ENCODE peak calls at places on chromosomes 4 and X, in four cellular contexts. L is PC-9; X is CD4-positive, alpha-beta memory T cell; Y is trophoblast cell. V is an unnamed sample. For H3K4me1, the result is how much of the 10 kb centered on the place peaks cover.

GRCh38 chrX:131405497-131405896 is 116.4 kb upstream of the IGSF1 start:
- DNase-seq in Y (no peak), L (no peak), X (no peak), V (no peak)

GRCh38 chr4:176788971-176789370 is 3.8 kb downstream of the VEGFC start:
- DNase-seq in L (no peak), X (no peak), Y (no peak), V (no peak)

GRCh38 chrX:81120936-81121351 is 80.8 kb downstream of the HMGN5 start:
- DNase-seq in X (peak), L (peak), Y (no peak), V (peak)

GRCh38 chrX:123753656-123754350 is 21.0 kb upstream of the THOC2 start:
- DNase-seq in Y (no peak), L (no peak), X (no peak), V (peak)

GRCh38 chrX:40109288-40110008 is 11.7 kb upstream of the BCOR start:
- DNase-seq in Y (no peak), X (no peak), L (no peak), V (peak)

GRCh38 chr4:8591626-8592365 is 769 bp upstream of the CPZ start:
- DNase-seq in L (no peak), Y (no peak), X (no peak), V (no peak)

GRCh38 chr4:8892556-8893226 is 21.1 kb upstream of the HMX1 start:
- DNase-seq in Y (no peak), X (no peak), L (no peak), V (no peak)

GRCh38 chrX:3393581-3394111 is 47.2 kb upstream of the MXRA5 start:
- DNase-seq in L (no peak), X (no peak), Y (no peak), V (no peak)

GRCh38 chrX:39497717-39498265 is 600.0 kb downstream of the BCOR start:
- DNase-seq in X (no peak), L (no peak), Y (peak), V (no peak)

DNA sequence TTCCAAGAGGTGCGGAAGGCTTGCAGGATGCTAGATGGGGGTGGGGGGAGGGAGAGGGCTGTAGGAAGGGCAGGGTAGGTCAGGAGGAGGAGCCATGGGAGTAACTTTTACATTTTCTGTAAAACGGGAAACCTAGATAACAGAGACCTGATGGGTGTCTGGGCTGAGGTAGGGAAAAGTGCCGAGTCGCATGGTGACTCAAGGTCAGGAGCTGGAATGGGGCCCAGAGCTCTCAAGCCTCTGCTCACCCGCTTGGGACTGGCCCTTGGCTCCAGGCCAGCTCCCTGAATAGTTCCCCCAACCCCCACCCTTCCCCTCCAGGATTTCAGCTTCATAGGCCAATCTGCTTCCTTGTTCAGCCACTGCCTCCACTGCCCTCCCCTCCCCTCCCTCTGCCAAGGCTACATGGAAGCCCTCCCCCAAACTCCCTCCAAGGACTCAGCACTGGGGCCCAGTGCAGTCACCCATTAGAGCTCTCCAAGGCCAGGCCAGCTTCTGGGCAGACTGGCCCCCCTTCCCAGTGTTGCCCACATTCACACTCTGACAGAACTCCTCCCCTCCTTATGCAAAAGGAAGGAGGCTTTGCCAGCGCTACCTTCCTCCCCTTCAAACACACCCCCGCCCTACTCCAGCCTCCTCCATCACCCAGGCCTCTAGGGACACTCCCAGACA is 43.6 kb downstream of the TSC22D3 start:
- DNase-seq in L (peak), X (no peak), Y (no peak), V (no peak)
- H3K4me1 ChIP-seq in L (half or more), X (under half), Y (under half), V (under half)

DNA sequence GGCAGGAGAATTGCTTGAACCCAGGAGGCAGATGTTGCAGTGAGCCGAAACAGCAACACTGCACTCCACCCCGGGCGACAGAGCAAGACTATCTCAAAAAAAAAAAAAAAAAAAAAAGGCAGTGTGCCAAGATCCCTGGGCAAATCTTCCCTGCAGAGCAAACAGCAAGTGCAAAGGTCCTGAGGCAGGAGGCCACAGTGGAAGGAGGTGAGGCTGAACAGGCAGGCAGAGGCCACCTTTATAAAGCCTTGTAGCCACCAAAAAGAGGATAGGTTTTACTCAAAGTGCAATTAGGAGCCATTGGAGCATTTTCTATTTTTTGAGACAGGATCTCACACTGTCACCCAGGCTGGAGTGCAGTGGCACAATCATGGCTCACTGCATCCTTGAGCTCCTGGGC is 45.1 kb upstream of the TLR2 start:
- DNase-seq in Y (no peak), L (no peak), X (no peak), V (no peak)
- H3K4me1 ChIP-seq in Y (under half), L (under half), X (under half), V (under half)

GRCh38 chr4:6047130-6047673 is 29.0 kb upstream of the C4orf50 start:
- DNase-seq in Y (no peak), X (no peak), L (peak), V (no peak)
- H3K4me1 ChIP-seq in Y (under half), X (under half), L (under half), V (under half)

GRCh38 chr4:6692806-6693205 is 872 bp upstream of the S100P start:
- DNase-seq in Y (peak), X (no peak), L (peak), V (no peak)
- H3K4me1 ChIP-seq in Y (half or more), X (half or more), L (half or more), V (under half)

DNA sequence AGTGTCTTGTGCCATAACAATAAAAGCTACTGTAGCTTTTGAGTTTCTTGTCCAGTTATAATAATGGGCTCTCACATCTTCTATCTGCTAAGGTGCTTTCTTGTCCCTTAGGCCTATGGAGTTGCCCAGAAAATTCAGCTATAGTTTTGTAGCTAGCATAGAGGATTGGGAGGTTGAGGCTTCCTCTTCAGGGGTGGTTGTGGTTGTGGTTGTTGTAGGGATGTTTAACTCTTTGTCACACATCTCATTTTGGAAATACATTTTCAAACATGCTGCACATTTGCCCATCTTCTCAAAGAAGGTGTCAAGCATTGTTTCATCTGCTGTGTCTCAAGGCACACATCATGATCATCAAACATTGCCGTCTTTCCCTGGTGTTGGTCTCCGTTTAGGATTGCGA is 65.0 kb downstream of the ATXN3L start:
- DNase-seq in X (no peak), Y (no peak), L (no peak), V (no peak)
- H3K4me1 ChIP-seq in X (under half), Y (under half), L (under half), V (under half)

GRCh38 chr4:3825530-3825929 is 59.3 kb downstream of the ADRA2C start:
- DNase-seq in Y (no peak), X (no peak), L (no peak), V (no peak)
- H3K4me1 ChIP-seq in Y (under half), X (under half), L (under half), V (under half)

GRCh38 chr4:26379837-26380236 is 59.0 kb downstream of the RBPJ start:
- DNase-seq in X (no peak), Y (no peak), L (no peak), V (no peak)
- H3K4me1 ChIP-seq in X (under half), Y (under half), L (under half), V (under half)

GRCh38 chrX:100798815-100799214 is 21.4 kb upstream of the CSTF2 start:
- DNase-seq in L (no peak), X (no peak), Y (no peak), V (no peak)
- H3K4me1 ChIP-seq in L (under half), X (under half), Y (under half), V (under half)

V was measured in OCI-LY7.